ENCODE peak calls at places on chromosomes 3 and 15, in eight cellular contexts. K, J, Y, Z, C, Q, B and M are unnamed samples.

GRCh38 chr3:171977860-171978259 is 61.5 kb upstream of the FNDC3B start:
- DNase-seq in K (no peak), J (peak; percentile 68), Y (no peak), Z (no peak), C (no peak), Q (no peak), B (no peak), M (no peak)

GRCh38 chr3:94548581-94549316 is 485.9 kb downstream of the NSUN3 start:
- DNase-seq in K (no peak), J (no peak), Y (no peak), Z (no peak), C (no peak), Q (no peak), B (no peak), M (no peak)

GRCh38 chr3:10845240-10845761 is 29.3 kb downstream of the SLC6A11 start:
- DNase-seq in K (no peak), J (peak; percentile 66), Y (no peak), Z (no peak), C (no peak), Q (peak; percentile 40), B (no peak), M (peak; percentile 59)

GRCh38 chr15:27797765-27798164 is 301.4 kb downstream of the OCA2 start:
- DNase-seq in K (no peak), J (no peak), Y (no peak), Z (no peak), C (peak; percentile 79), Q (peak; percentile 82), B (no peak), M (no peak)

GRCh38 chr3:115581347-115582135 is 41.8 kb upstream of the GAP43 start:
- DNase-seq in K (no peak), J (no peak), Y (no peak), Z (peak; percentile 52), C (no peak), Q (peak; percentile 29), B (no peak), M (peak; percentile 21)

GRCh38 chr3:144164352-144164751 is 192.7 kb downstream of the DIPK2A start:
- DNase-seq in K (no peak), J (peak; percentile 14), Y (no peak), Z (no peak), C (no peak), Q (no peak), B (no peak), M (no peak)

GRCh38 chr15:50415752-50416404 is 8.3 kb upstream of the USP8 start:
- DNase-seq in K (no peak), J (no peak), Y (no peak), Z (no peak), C (no peak), Q (no peak), B (no peak), M (no peak)

GRCh38 chr15:82943176-82943575 is 9.3 kb downstream of the HOMER2 start:
- DNase-seq in K (no peak), J (no peak), Y (no peak), Z (peak; percentile 41), C (no peak), Q (no peak), B (no peak), M (no peak)

GRCh38 chr15:27059610-27060202 is 88.7 kb downstream of the GABRG3 start:
- DNase-seq in K (peak; percentile 40), J (peak; percentile 46), Y (no peak), Z (peak; percentile 44), C (no peak), Q (no peak), B (no peak), M (peak; percentile 75)

GRCh38 chr15:54462511-54462913 is 484.3 kb downstream of the UNC13C start:
- DNase-seq in K (no peak), J (no peak), Y (no peak), Z (no peak), C (no peak), Q (no peak), B (peak; percentile 55), M (no peak)

GRCh38 chr3:114213669-114214541 is 23.5 kb downstream of the ZNF80 start:
- DNase-seq in K (peak; percentile 69), J (peak; percentile 30), Y (peak; percentile 19), Z (no peak), C (no peak), Q (peak; percentile 27), B (no peak), M (peak; percentile 40)

GRCh38 chr15:33188654-33189257 is 5.8 kb downstream of the FMN1 start:
- DNase-seq in K (no peak), J (no peak), Y (no peak), Z (no peak), C (no peak), Q (no peak), B (no peak), M (peak; percentile 32)

GRCh38 chr3:194584866-194585265 is 48.4 kb downstream of the TMEM44 start:
- DNase-seq in K (no peak), J (no peak), Y (no peak), Z (peak; percentile 82), C (no peak), Q (no peak), B (no peak), M (no peak)

GRCh38 chr15:77185242-77185785 is 114.4 kb upstream of the TSPAN3 start:
- DNase-seq in K (no peak), J (peak; percentile 52), Y (no peak), Z (no peak), C (no peak), Q (no peak), B (no peak), M (no peak)

GRCh38 chr3:51340989-51341636 is 44.0 kb upstream of the MANF start:
- DNase-seq in K (no peak), J (no peak), Y (no peak), Z (no peak), C (peak; percentile 19), Q (peak; percentile 35), B (no peak), M (peak; percentile 52)

GRCh38 chr3:105984837-105985236 is 116.0 kb upstream of the CBLB start:
- DNase-seq in K (no peak), J (no peak), Y (no peak), Z (no peak), C (no peak), Q (no peak), B (no peak), M (no peak)

GRCh38 chr3:129432671-129433070 is 4.2 kb upstream of the EFCAB12 start:
- DNase-seq in K (no peak), J (no peak), Y (no peak), Z (no peak), C (no peak), Q (no peak), B (no peak), M (no peak)

GRCh38 chr3:132034486-132035464 is at the start of gene CPNE4:
- DNase-seq in K (peak; percentile 58), J (peak; percentile 81), Y (peak; percentile 54), Z (peak; percentile 10), C (no peak), Q (peak; percentile 82), B (peak; percentile 68), M (peak; percentile 89)
- H3K4me3 ChIP-seq in K (no peak within 1 kb of the TSS), J (no peak within 1 kb of the TSS), Y (no peak within 1 kb of the TSS), Z (no peak within 1 kb of the TSS), C (peak within 1 kb of the TSS; percentile 15), Q (peak within 1 kb of the TSS; percentile 14), B (no peak within 1 kb of the TSS), M (no peak within 1 kb of the TSS)

GRCh38 chr15:39365873-39366272 is 215.0 kb upstream of the THBS1 start:
- DNase-seq in K (no peak), J (no peak), Y (no peak), Z (no peak), C (no peak), Q (no peak), B (no peak), M (no peak)
- TF ChIP-seq CTCF in K (no peak), J (no peak), Y (no peak), Z (no peak), C (no peak), Q (no peak), B (no peak), M (no peak)

GRCh38 chr15:74870496-74871213 is 2.5 kb downstream of the SCAMP2 start:
- DNase-seq in K (no peak), J (no peak), Y (no peak), Z (no peak), C (no peak), Q (no peak), B (no peak), M (no peak)
- H3K4me3 ChIP-seq in K (no peak overlapping the region), J (peak overlapping the region; percentile 9), Y (no peak overlapping the region), Z (no peak overlapping the region), C (peak overlapping the region; percentile 76), Q (no peak overlapping the region), B (no peak overlapping the region), M (no peak overlapping the region)

GRCh38 chr15:73683257-73683623 is 943 bp upstream of the CD276 start:
- DNase-seq in K (no peak), J (no peak), Y (no peak), Z (no peak), C (no peak), Q (no peak), B (no peak), M (no peak)

GRCh38 chr15:73681856-73682596 is 2.2 kb upstream of the CD276 start:
- DNase-seq in K (no peak), J (no peak), Y (no peak), Z (no peak), C (no peak), Q (no peak), B (no peak), M (peak; percentile 62)

GRCh38 chr15:73685561-73685960 is 1.4 kb downstream of the CD276 start:
- DNase-seq in K (no peak), J (no peak), Y (no peak), Z (no peak), C (no peak), Q (no peak), B (no peak), M (no peak)

GRCh38 chr15:73682597-73683090 is 1.5 kb upstream of the CD276 start:
- DNase-seq in K (no peak), J (no peak), Y (no peak), Z (no peak), C (no peak), Q (no peak), B (no peak), M (no peak)

GRCh38 chr15:73683624-73684536 is at the start of gene CD276:
- DNase-seq in K (no peak), J (no peak), Y (peak; percentile 73), Z (peak; percentile 72), C (no peak), Q (peak; percentile 88), B (peak; percentile 80), M (peak; percentile 91)
- TF ChIP-seq CTCF in K (no peak), J (no peak), Y (peak; percentile 18), Z (peak; percentile 45), C (peak; percentile 37), Q (peak; percentile 50), B (peak; percentile 76), M (no peak)

DNA sequence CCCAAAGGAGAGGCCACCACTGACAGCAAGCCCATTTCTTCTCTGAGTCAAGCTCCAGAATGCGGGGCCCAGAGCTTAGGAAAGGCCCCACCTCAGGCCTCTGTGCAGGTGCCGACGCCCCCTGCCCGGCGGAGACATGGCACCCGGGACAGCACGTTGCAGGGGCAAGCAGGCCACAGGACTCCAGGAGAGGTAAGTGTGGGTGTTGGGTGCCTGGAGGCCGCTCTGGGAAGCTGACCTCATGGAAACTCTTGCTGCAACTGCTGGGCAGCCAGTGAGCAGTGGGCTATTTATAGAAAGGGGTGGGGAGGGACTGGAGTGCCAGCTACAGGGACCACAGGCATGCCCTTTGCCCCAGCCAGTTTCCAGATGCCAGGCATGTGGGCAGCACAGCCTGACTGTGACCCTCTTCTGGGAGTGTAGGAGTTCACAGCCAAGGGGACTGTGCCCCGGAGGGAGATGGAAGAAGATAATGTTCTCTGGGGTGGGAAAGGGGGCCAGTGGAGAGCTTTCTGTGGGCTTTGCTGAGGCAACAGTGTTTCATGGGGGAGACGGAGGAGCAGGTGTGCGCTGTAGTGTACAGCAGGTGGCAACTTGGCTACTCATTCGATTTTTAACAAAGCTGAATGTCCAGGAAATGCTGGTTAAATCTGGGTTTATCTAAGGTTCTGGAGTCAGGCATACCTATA is 23.7 kb downstream of the ALPK3 start:
- DNase-seq in K (no peak), J (no peak), Y (peak; percentile 64), Z (no peak), C (no peak), Q (peak; percentile 91), B (no peak), M (peak; percentile 87)
- H3K4me3 ChIP-seq in K (no peak overlapping the region), J (no peak overlapping the region), Y (no peak overlapping the region), Z (no peak overlapping the region), C (no peak overlapping the region), Q (peak overlapping the region; percentile 3), B (no peak overlapping the region), M (no peak overlapping the region)